ENCODE peak calls at places on chromosome X, in four cellular contexts. P, A, E and N are unnamed samples.
A peak's percentile ranks its signal among the peaks of the same experiment; 100 is the strongest.

GRCh38 chrX:10932842-10933440 is 178.2 kb upstream of the HCCS start:
- DNase-seq in P (peak; percentile 41), E (no peak), A (no peak), N (no peak)

GRCh38 chrX:125202486-125203378 is 116.9 kb upstream of the TEX13C start:
- DNase-seq in A (no peak), E (no peak), P (no peak), N (no peak)

GRCh38 chrX:119688856-119689455 is 4.0 kb downstream of the SEPTIN6 start:
- DNase-seq in E (no peak), P (no peak), A (no peak), N (no peak)

GRCh38 chrX:49192722-49193328 is 6.7 kb upstream of the PRICKLE3 start:
- DNase-seq in E (peak; percentile 34), P (peak; percentile 25), A (no peak), N (peak; percentile 44)

GRCh38 chrX:48458711-48459110 is 11.3 kb downstream of the SLC38A5 start:
- DNase-seq in P (no peak), E (no peak), A (no peak), N (no peak)

GRCh38 chrX:50117477-50117876 is 83.3 kb downstream of the AKAP4 start:
- DNase-seq in P (no peak), A (peak; percentile 22), E (peak; percentile 5), N (no peak)

GRCh38 chrX:63967541-63967940 is 182.5 kb upstream of the ARHGEF9 start:
- DNase-seq in E (no peak), A (no peak), P (no peak), N (no peak)

GRCh38 chrX:135973025-135973547 is 702 bp downstream of the MMGT1 start:
- DNase-seq in A (peak; percentile 26), P (peak; percentile 13), E (no peak), N (peak; percentile 8)

GRCh38 chrX:74420194-74421035 is 878 bp upstream of the SLC16A2 start:
- DNase-seq in E (peak; percentile 27), A (peak; percentile 57), P (peak; percentile 48), N (peak; percentile 43)

GRCh38 chrX:37383313-37383712 is 34.1 kb downstream of the PRRG1 start:
- DNase-seq in P (peak; percentile 28), A (no peak), E (no peak), N (no peak)

GRCh38 chrX:150897371-150898319 is 823 bp downstream of the CD99L2 start:
- DNase-seq in P (no peak), E (peak; percentile 43), A (peak; percentile 35), N (peak; percentile 24)

GRCh38 chrX:33065415-33065814 is 145.9 kb downstream of the DMD start:
- DNase-seq in E (no peak), A (no peak), P (no peak), N (no peak)

GRCh38 chrX:51891821-51892551 is 1.4 kb upstream of the MAGED1 start:
- DNase-seq in P (peak; percentile 69), E (peak; percentile 29), A (no peak), N (no peak)

GRCh38 chrX:55007633-55008032 is 7.5 kb downstream of the APEX2 start:
- DNase-seq in A (peak; percentile 67), P (peak; percentile 63), E (no peak), N (no peak)

GRCh38 chrX:21972721-21973120 is 32.2 kb downstream of the SMS start:
- DNase-seq in E (peak; percentile 31), P (peak; percentile 83), A (no peak), N (peak; percentile 41)

GRCh38 chrX:24692305-24692704 is 1.4 kb upstream of the POLA1 start:
- DNase-seq in P (no peak), E (no peak), A (no peak), N (no peak)

GRCh38 chrX:38893441-38893840 is 92.2 kb downstream of the MID1IP1 start:
- DNase-seq in A (no peak), E (no peak), P (peak; percentile 9), N (no peak)

GRCh38 chrX:123975180-123975579 is 13.7 kb downstream of the STAG2 start:
- DNase-seq in E (no peak), P (peak; percentile 31), A (no peak), N (no peak)

GRCh38 chrX:150772150-150772970 is 79.2 kb downstream of the MTMR1 start:
- DNase-seq in A (peak; percentile 82), E (peak; percentile 72), P (peak; percentile 45), N (peak; percentile 85)

GRCh38 chrX:74351760-74352159 is 47.8 kb downstream of the ZCCHC13 start:
- DNase-seq in P (peak; percentile 13), A (no peak), E (no peak), N (no peak)

GRCh38 chrX:49977319-49978090 is 55.1 kb downstream of the CLCN5 start:
- DNase-seq in E (no peak), A (no peak), P (no peak), N (no peak)

GRCh38 chrX:38215141-38215540 is 5.5 kb downstream of the SRPX start:
- DNase-seq in A (no peak), P (peak; percentile 75), E (no peak), N (no peak)

GRCh38 chrX:109952050-109952449 is 50.9 kb upstream of the TMEM164 start:
- DNase-seq in E (no peak), P (no peak), A (no peak), N (peak; percentile 12)

GRCh38 chrX:71514367-71515038 is 18.4 kb upstream of the OGT start:
- DNase-seq in E (no peak), A (peak; percentile 14), P (no peak), N (no peak)

GRCh38 chrX:12441376-12442128 is 303.3 kb downstream of the FRMPD4 start:
- DNase-seq in E (no peak), P (peak; percentile 87), A (no peak), N (no peak)

GRCh38 chrX:151871244-151871643 is 41.4 kb upstream of the MAGEA4 start:
- DNase-seq in E (no peak), P (peak; percentile 52), A (no peak), N (peak; percentile 29)

GRCh38 chrX:79259073-79259689 is 108.0 kb downstream of the ITM2A start:
- DNase-seq in A (no peak), P (no peak), E (peak; percentile 74), N (no peak)

GRCh38 chrX:9848718-9849481 is 62.7 kb downstream of the SHROOM2 start:
- DNase-seq in A (no peak), E (no peak), P (no peak), N (no peak)

GRCh38 chrX:123481908-123482873 is 250.7 kb downstream of the THOC2 start:
- DNase-seq in P (peak; percentile 27), E (no peak), A (no peak), N (no peak)

GRCh38 chrX:19156223-19156622 is 34.0 kb upstream of the ADGRG2 start:
- DNase-seq in P (no peak), A (peak; percentile 11), E (no peak), N (no peak)

GRCh38 chrX:37331546-37331945 is 17.6 kb upstream of the PRRG1 start:
- DNase-seq in E (no peak), P (no peak), A (no peak), N (no peak)

GRCh38 chrX:85052636-85053343 is 49.1 kb downstream of the APOOL start:
- DNase-seq in A (no peak), E (no peak), P (peak; percentile 86), N (no peak)
- TF ChIP-seq CTCF in A (peak; percentile 12), E (no peak), P (peak; percentile 53), N (no peak)

GRCh38 chrX:134907302-134907701 is 83.5 kb upstream of the SMIM10 start:
- DNase-seq in E (no peak), A (no peak), P (no peak), N (no peak)

GRCh38 chrX:134911348-134911747 is 79.4 kb upstream of the SMIM10 start:
- DNase-seq in E (no peak), A (no peak), P (no peak), N (no peak)

GRCh38 chrX:134909258-134909657 is 81.5 kb upstream of the SMIM10 start:
- DNase-seq in P (no peak), A (no peak), E (no peak), N (no peak)

GRCh38 chrX:134908235-134908834 is 82.5 kb upstream of the SMIM10 start:
- DNase-seq in E (no peak), P (peak; percentile 65), A (no peak), N (no peak)
- TF ChIP-seq CTCF in E (no peak), P (peak; percentile 42), A (no peak), N (no peak)

GRCh38 chrX:2607113-2607512 is 84.0 kb upstream of the CD99 start:
- DNase-seq in A (no peak), E (no peak), P (no peak), N (no peak)

GRCh38 chrX:2614911-2615310 is 76.2 kb upstream of the CD99 start:
- DNase-seq in A (no peak), E (no peak), P (peak; percentile 83), N (no peak)

GRCh38 chrX:2608638-2609430 is 82.3 kb upstream of the CD99 start:
- DNase-seq in E (peak; percentile 92), P (peak; percentile 72), A (peak; percentile 93), N (peak; percentile 81)

GRCh38 chrX:2610246-2611170 is 80.6 kb upstream of the CD99 start:
- DNase-seq in P (peak; percentile 20), E (no peak), A (no peak), N (no peak)

GRCh38 chrX:2609431-2610238 is 81.5 kb upstream of the CD99 start:
- DNase-seq in P (peak; percentile 17), A (no peak), E (no peak), N (no peak)
- TF ChIP-seq CTCF in P (no peak), A (no peak), E (peak; percentile 1), N (no peak)

DNA sequence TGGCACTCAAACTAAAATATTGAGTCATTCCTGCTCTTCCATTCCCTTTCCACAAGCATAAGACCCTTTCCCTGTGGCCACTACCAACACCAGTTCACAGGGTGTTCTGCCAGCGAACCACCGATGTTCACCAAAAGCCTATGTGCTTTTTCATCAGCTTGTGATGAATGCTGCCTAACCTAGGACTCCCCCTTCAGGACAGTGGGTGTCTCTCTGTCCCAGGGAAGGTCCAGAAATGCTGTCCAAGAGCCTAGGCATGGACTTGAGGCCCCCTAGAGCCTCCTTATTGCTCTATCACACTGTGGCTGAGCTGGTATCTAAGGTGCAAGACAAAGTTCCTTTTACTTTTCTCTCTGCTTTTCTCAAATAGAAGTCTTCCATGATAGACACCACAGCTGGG is 1015.6 kb downstream of the PCDH19 start:
- DNase-seq in P (no peak), E (no peak), A (no peak), N (no peak)
- TF ChIP-seq CTCF in P (no peak), E (no peak), A (no peak), N (no peak)

DNA sequence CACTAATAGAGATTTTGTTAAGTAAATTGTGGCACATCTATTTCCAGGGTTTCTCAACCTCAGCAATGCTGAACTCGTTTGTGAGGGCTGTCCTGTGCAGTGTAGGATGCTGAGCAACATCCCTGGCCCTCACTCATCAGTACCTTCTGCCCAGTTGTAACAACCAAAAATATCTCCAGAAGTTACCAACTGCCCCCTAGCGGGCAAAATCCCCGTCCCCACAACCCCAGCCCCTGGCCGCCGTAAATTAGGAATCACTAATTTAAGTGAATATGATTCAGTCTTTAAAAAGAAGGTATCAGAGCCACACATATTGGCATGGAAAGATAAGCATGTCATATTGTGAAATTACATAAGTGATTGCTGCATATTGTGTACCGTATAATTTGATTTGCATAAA is 123.4 kb downstream of the ASB9 start:
- DNase-seq in A (peak; percentile 11), P (no peak), E (peak; percentile 12), N (peak; percentile 9)
- TF ChIP-seq CTCF in A (no peak), P (peak; percentile 42), E (peak; percentile 10), N (peak; percentile 31)

DNA sequence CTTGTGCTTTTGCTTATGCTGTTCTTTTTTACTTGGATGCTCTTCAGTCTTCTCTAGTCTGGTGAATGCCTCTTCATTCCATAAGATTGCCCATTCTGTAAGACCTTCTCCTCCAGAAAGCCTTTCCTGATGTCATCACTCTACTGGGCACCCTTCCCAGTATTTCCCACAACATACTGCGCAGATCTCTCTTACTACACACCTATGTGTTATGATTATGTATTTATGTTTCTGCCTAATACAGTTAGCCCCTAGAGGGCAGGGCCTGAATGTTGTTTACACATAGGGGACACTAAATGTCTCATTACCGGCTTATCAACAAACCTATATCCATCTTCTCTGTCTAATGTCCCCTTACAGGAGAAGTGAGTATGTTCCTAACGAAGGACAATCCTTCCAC is 21.1 kb downstream of the AIFM1 start:
- DNase-seq in A (no peak), P (peak; percentile 78), E (no peak), N (no peak)
- TF ChIP-seq CTCF in A (no peak), P (peak; percentile 32), E (peak; percentile 10), N (no peak)